ENCODE peak calls at places on chromosomes 12 and 14, in four cellular contexts. One of them, this sample, is unnamed.

GRCh38 chr12:5809586-5809985 is 135.5 kb downstream of the ANO2 start:
- DNase-seq in CD8-positive, alpha-beta memory T cell: no peak
- DNase-seq in lower lobe of right lung: no peak
- DNase-seq in OCI-LY7: no peak
- DNase-seq in this sample: no peak

GRCh38 chr14:96264850-96265249 is 8.8 kb downstream of the BDKRB1 start:
- DNase-seq in lower lobe of right lung: no peak
- DNase-seq in OCI-LY7: no peak
- DNase-seq in CD8-positive, alpha-beta memory T cell: no peak
- DNase-seq in this sample: no peak

GRCh38 chr12:37543131-37543965 is 773.2 kb upstream of the ALG10B start:
- DNase-seq in lower lobe of right lung: no peak
- DNase-seq in OCI-LY7: no peak
- DNase-seq in CD8-positive, alpha-beta memory T cell: no peak
- DNase-seq in this sample: no peak

GRCh38 chr14:102592969-102593840 is 756 bp downstream of the RCOR1 start:
- DNase-seq in OCI-LY7: peak
- DNase-seq in lower lobe of right lung: peak
- DNase-seq in CD8-positive, alpha-beta memory T cell: peak
- DNase-seq in this sample: peak

GRCh38 chr12:1926274-1926673 is 7.8 kb upstream of the CACNA2D4 start:
- DNase-seq in lower lobe of right lung: no peak
- DNase-seq in OCI-LY7: no peak
- DNase-seq in CD8-positive, alpha-beta memory T cell: no peak
- DNase-seq in this sample: no peak

GRCh38 chr14:20732477-20732876 is 13.2 kb upstream of the EDDM3A start:
- DNase-seq in lower lobe of right lung: no peak
- DNase-seq in OCI-LY7: no peak
- DNase-seq in CD8-positive, alpha-beta memory T cell: no peak
- DNase-seq in this sample: no peak

GRCh38 chr14:39442293-39442692 is 10.1 kb upstream of the FBXO33 start:
- DNase-seq in OCI-LY7: no peak
- DNase-seq in lower lobe of right lung: no peak
- DNase-seq in CD8-positive, alpha-beta memory T cell: no peak
- DNase-seq in this sample: no peak

GRCh38 chr14:100770605-100771120 is 44.0 kb downstream of the DLK1 start:
- DNase-seq in CD8-positive, alpha-beta memory T cell: no peak
- DNase-seq in lower lobe of right lung: no peak
- DNase-seq in OCI-LY7: no peak
- DNase-seq in this sample: no peak

GRCh38 chr12:6925543-6926279 is 2.0 kb upstream of the ATN1 start:
- DNase-seq in lower lobe of right lung: peak
- DNase-seq in CD8-positive, alpha-beta memory T cell: no peak
- DNase-seq in OCI-LY7: no peak
- DNase-seq in this sample: peak

GRCh38 chr14:89242871-89243270 is 174.2 kb downstream of the FOXN3 start:
- DNase-seq in OCI-LY7: no peak
- DNase-seq in lower lobe of right lung: no peak
- DNase-seq in CD8-positive, alpha-beta memory T cell: no peak
- DNase-seq in this sample: no peak

GRCh38 chr14:34368115-34368970 is 93.7 kb downstream of the SPTSSA start:
- DNase-seq in OCI-LY7: no peak
- DNase-seq in CD8-positive, alpha-beta memory T cell: no peak
- DNase-seq in lower lobe of right lung: no peak
- DNase-seq in this sample: no peak

GRCh38 chr12:52879394-52880351 is 25.2 kb downstream of the KRT8 start:
- DNase-seq in CD8-positive, alpha-beta memory T cell: peak
- DNase-seq in lower lobe of right lung: peak
- DNase-seq in OCI-LY7: peak
- DNase-seq in this sample: peak

GRCh38 chr14:30450620-30451019 is 108.3 kb upstream of the G2E3 start:
- DNase-seq in CD8-positive, alpha-beta memory T cell: no peak
- DNase-seq in lower lobe of right lung: no peak
- DNase-seq in OCI-LY7: no peak
- DNase-seq in this sample: no peak

GRCh38 chr12:54217774-54218221 is 29.0 kb upstream of the SMUG1 start:
- DNase-seq in OCI-LY7: peak
- DNase-seq in CD8-positive, alpha-beta memory T cell: no peak
- DNase-seq in lower lobe of right lung: no peak
- DNase-seq in this sample: no peak

GRCh38 chr12:51531982-51532497 is 59.0 kb upstream of the SCN8A start:
- DNase-seq in CD8-positive, alpha-beta memory T cell: peak
- DNase-seq in lower lobe of right lung: peak
- DNase-seq in OCI-LY7: peak
- DNase-seq in this sample: peak

GRCh38 chr14:104319489-104320241 is 181.3 kb downstream of the KIF26A start:
- DNase-seq in CD8-positive, alpha-beta memory T cell: no peak
- DNase-seq in OCI-LY7: no peak
- DNase-seq in lower lobe of right lung: peak
- DNase-seq in this sample: no peak

GRCh38 chr12:88793091-88793490 is 212.8 kb upstream of the KITLG start:
- DNase-seq in lower lobe of right lung: no peak
- DNase-seq in OCI-LY7: no peak
- DNase-seq in CD8-positive, alpha-beta memory T cell: no peak
- DNase-seq in this sample: no peak

GRCh38 chr14:78829274-78829673 is 659.1 kb downstream of the NRXN3 start:
- DNase-seq in OCI-LY7: no peak
- DNase-seq in CD8-positive, alpha-beta memory T cell: no peak
- DNase-seq in lower lobe of right lung: no peak
- DNase-seq in this sample: no peak

GRCh38 chr12:48929551-48929950 is 4.3 kb upstream of the FKBP11 start:
- DNase-seq in OCI-LY7: no peak
- DNase-seq in CD8-positive, alpha-beta memory T cell: no peak
- DNase-seq in lower lobe of right lung: no peak
- DNase-seq in this sample: no peak

GRCh38 chr12:92382383-92382878 is 236.8 kb upstream of the BTG1 start:
- DNase-seq in lower lobe of right lung: no peak
- DNase-seq in CD8-positive, alpha-beta memory T cell: no peak
- DNase-seq in OCI-LY7: no peak
- DNase-seq in this sample: no peak

DNA sequence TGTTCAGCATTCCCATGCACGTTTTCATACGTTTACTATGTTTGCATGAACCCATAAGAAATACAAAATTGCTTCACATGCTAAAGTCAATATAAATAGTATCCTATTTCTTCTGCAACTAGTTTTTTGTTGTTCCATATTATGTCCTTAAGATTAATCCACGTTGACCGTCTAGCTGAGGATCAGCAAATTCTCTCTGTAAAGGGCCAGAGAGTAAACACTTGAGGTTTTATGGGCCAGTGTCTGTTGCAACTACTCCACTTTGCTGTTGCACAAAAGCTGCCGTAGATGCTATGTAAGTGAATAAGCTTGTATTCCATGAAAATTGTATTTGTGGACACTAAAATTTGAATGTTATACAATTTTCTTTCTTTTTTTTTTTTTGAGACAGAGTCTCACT is 21.1 kb upstream of the PITPNM2 start:
- DNase-seq in OCI-LY7: no peak
- DNase-seq in lower lobe of right lung: no peak
- DNase-seq in CD8-positive, alpha-beta memory T cell: no peak
- DNase-seq in this sample: no peak
- H3K27ac ChIP-seq in OCI-LY7: no peak
- H3K27ac ChIP-seq in lower lobe of right lung: no peak
- H3K27ac ChIP-seq in CD8-positive, alpha-beta memory T cell: no peak
- H3K27ac ChIP-seq in this sample: no peak

DNA sequence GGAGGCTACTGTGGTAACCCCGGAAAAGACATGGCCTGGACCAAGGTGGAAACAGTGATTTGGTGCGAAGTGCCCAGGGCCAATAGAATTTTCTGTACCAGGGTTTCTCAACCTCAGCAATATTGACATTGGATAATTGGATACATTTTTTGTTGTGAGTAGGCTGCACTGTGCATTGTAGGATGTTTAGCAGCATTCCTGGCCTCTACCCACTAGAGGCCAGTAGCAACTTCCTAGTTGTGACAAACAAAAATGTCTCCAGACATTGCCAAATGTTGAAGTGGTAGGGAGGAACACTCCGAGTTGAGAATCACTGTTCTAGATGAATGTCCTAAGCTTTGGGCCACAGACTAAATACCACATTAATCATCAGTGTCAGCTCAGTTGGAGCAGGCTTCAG is 6.2 kb upstream of the CGRRF1 start:
- DNase-seq in OCI-LY7: peak
- DNase-seq in lower lobe of right lung: no peak
- DNase-seq in CD8-positive, alpha-beta memory T cell: no peak
- DNase-seq in this sample: no peak
- H3K27ac ChIP-seq in OCI-LY7: no peak
- H3K27ac ChIP-seq in lower lobe of right lung: no peak
- H3K27ac ChIP-seq in CD8-positive, alpha-beta memory T cell: no peak
- H3K27ac ChIP-seq in this sample: no peak

GRCh38 chr14:99538275-99538674 is 57.1 kb downstream of the CCNK start:
- DNase-seq in OCI-LY7: no peak
- DNase-seq in CD8-positive, alpha-beta memory T cell: no peak
- DNase-seq in lower lobe of right lung: no peak
- DNase-seq in this sample: no peak
- H3K27ac ChIP-seq in OCI-LY7: no peak
- H3K27ac ChIP-seq in CD8-positive, alpha-beta memory T cell: no peak
- H3K27ac ChIP-seq in lower lobe of right lung: no peak
- H3K27ac ChIP-seq in this sample: peak

GRCh38 chr12:106073179-106073578 is 65.6 kb downstream of the NUAK1 start:
- DNase-seq in CD8-positive, alpha-beta memory T cell: no peak
- DNase-seq in OCI-LY7: no peak
- DNase-seq in lower lobe of right lung: no peak
- DNase-seq in this sample: no peak

GRCh38 chr12:106074361-106074705 is 64.4 kb downstream of the NUAK1 start:
- DNase-seq in OCI-LY7: no peak
- DNase-seq in lower lobe of right lung: no peak
- DNase-seq in CD8-positive, alpha-beta memory T cell: no peak
- DNase-seq in this sample: no peak

GRCh38 chr12:106072751-106073150 is 66.0 kb downstream of the NUAK1 start:
- DNase-seq in OCI-LY7: no peak
- DNase-seq in CD8-positive, alpha-beta memory T cell: no peak
- DNase-seq in lower lobe of right lung: no peak
- DNase-seq in this sample: no peak

GRCh38 chr12:106071686-106072085 is 67.1 kb downstream of the NUAK1 start:
- DNase-seq in CD8-positive, alpha-beta memory T cell: no peak
- DNase-seq in OCI-LY7: no peak
- DNase-seq in lower lobe of right lung: no peak
- DNase-seq in this sample: no peak

DNA sequence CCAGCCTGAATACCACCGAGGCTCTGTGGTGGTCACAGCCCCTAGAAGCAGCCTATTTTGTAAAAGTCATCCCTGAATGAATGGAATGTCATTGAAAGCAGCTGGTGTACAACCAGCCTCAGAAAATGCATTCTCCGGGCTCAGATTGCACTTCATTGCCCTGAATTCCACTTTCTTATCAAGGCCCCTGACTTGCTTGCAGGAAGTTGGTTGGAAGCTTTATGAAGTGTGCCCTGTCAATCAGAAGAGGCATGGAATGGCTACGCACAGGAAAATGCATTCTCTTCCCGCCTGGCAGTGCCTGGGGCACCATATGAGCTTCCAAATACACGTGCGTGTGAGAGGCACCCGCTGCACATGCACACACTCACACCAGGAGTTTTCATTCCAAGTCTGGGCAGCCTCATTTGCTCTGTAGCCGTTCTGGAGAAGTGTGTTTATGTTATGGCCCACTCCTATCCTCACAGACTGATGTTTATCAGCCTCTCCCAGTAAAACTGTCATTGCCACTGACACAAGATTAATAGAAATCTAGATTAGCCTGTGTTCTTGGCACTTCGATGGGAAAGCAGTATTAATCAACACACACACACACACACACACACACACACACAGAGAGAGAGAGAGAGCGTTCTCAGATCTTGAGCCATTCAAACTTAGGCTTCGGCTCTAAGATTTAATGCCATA is 63.9 kb downstream of the NUAK1 start:
- DNase-seq in CD8-positive, alpha-beta memory T cell: no peak
- DNase-seq in OCI-LY7: no peak
- DNase-seq in lower lobe of right lung: no peak
- DNase-seq in this sample: no peak
- H3K27ac ChIP-seq in CD8-positive, alpha-beta memory T cell: no peak
- H3K27ac ChIP-seq in OCI-LY7: no peak
- H3K27ac ChIP-seq in lower lobe of right lung: peak
- H3K27ac ChIP-seq in this sample: no peak

GRCh38 chr12:28130625-28131598 is 59.3 kb upstream of the CCDC91 start:
- DNase-seq in OCI-LY7: no peak
- DNase-seq in CD8-positive, alpha-beta memory T cell: no peak
- DNase-seq in lower lobe of right lung: no peak
- DNase-seq in this sample: peak
- H3K27ac ChIP-seq in OCI-LY7: no peak
- H3K27ac ChIP-seq in CD8-positive, alpha-beta memory T cell: peak
- H3K27ac ChIP-seq in lower lobe of right lung: no peak
- H3K27ac ChIP-seq in this sample: peak

DNA sequence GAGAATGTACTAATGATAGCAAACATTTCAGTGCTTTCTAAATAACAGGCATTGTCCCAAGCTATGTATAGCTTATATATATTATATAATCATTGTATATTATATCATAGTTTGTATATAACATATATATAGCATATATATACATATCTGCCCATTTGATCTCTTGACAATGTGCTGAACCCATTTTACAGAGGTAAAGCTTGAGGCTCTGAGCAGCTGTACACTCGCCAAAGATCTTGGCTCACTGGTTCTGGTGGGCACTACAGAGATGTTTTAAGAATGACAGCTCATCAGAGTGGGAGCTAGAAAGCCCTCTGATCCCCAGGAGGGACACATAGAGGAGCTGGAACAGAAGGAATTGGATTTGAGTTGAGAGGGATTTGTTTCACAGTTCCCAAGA is 68.2 kb upstream of the ACTN1 start:
- DNase-seq in lower lobe of right lung: no peak
- DNase-seq in CD8-positive, alpha-beta memory T cell: no peak
- DNase-seq in OCI-LY7: no peak
- DNase-seq in this sample: no peak
- H3K27ac ChIP-seq in lower lobe of right lung: peak
- H3K27ac ChIP-seq in CD8-positive, alpha-beta memory T cell: no peak
- H3K27ac ChIP-seq in OCI-LY7: no peak
- H3K27ac ChIP-seq in this sample: no peak

GRCh38 chr14:21866479-21866878 is 192.9 kb upstream of the OR4E1 start:
- DNase-seq in CD8-positive, alpha-beta memory T cell: no peak
- DNase-seq in OCI-LY7: no peak
- DNase-seq in lower lobe of right lung: no peak
- DNase-seq in this sample: peak

GRCh38 chr14:21863289-21863688 is 189.7 kb upstream of the OR4E1 start:
- DNase-seq in OCI-LY7: no peak
- DNase-seq in lower lobe of right lung: no peak
- DNase-seq in CD8-positive, alpha-beta memory T cell: no peak
- DNase-seq in this sample: no peak

GRCh38 chr14:21860172-21860571 is 186.6 kb upstream of the OR4E1 start:
- DNase-seq in CD8-positive, alpha-beta memory T cell: peak
- DNase-seq in OCI-LY7: peak
- DNase-seq in lower lobe of right lung: no peak
- DNase-seq in this sample: no peak

DNA sequence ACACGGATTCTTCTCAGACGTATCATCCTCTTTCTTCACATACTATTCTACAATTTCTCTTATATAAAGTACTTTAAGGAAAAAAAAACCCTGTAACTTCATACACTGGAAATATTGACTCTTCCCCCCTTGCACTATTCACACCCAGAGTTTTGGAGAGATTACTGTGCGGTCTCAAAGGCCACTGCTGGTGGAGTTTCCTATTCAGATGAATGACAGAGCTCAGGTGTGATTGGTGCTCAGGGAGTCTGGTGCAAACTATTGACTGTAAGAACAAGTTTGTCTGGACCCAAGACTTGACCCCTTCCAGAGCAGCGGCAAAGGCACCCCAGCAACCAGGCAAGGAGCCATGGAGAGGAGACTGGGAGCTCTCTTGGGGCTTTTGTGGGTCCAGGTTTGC is 187.5 kb upstream of the OR4E1 start:
- DNase-seq in CD8-positive, alpha-beta memory T cell: no peak
- DNase-seq in lower lobe of right lung: no peak
- DNase-seq in OCI-LY7: no peak
- DNase-seq in this sample: no peak
- H3K27ac ChIP-seq in CD8-positive, alpha-beta memory T cell: no peak
- H3K27ac ChIP-seq in lower lobe of right lung: no peak
- H3K27ac ChIP-seq in OCI-LY7: no peak
- H3K27ac ChIP-seq in this sample: no peak

GRCh38 chr14:68897559-68898160 is 81.4 kb downstream of the ACTN1 start:
- DNase-seq in lower lobe of right lung: peak
- DNase-seq in OCI-LY7: no peak
- DNase-seq in CD8-positive, alpha-beta memory T cell: no peak
- DNase-seq in this sample: no peak
- H3K27ac ChIP-seq in lower lobe of right lung: no peak
- H3K27ac ChIP-seq in OCI-LY7: no peak
- H3K27ac ChIP-seq in CD8-positive, alpha-beta memory T cell: no peak
- H3K27ac ChIP-seq in this sample: peak